ENCODE peak calls at places on chromosomes 5 and 9, in ten cellular contexts. One of them, this sample, is unnamed.

GRCh38 chr5:7261049-7261448 is 134.9 kb upstream of the ADCY2 start:
- DNase-seq in transverse colon: no peak
- DNase-seq in endothelial cell: peak
- DNase-seq in thoracic aorta: no peak
- DNase-seq in B cell: no peak
- DNase-seq in stomach: no peak
- DNase-seq in prostate gland: peak
- DNase-seq in GM13977: peak
- DNase-seq in fibroblast of pulmonary artery: peak
- DNase-seq in CD4-positive, alpha-beta T cell: no peak
- DNase-seq in this sample: no peak

GRCh38 chr9:6917162-6917561 is 159.4 kb downstream of the KDM4C start:
- DNase-seq in transverse colon: no peak
- DNase-seq in endothelial cell: no peak
- DNase-seq in thoracic aorta: no peak
- DNase-seq in B cell: no peak
- DNase-seq in stomach: no peak
- DNase-seq in prostate gland: no peak
- DNase-seq in GM13977: peak
- DNase-seq in fibroblast of pulmonary artery: no peak
- DNase-seq in CD4-positive, alpha-beta T cell: no peak
- DNase-seq in this sample: no peak

GRCh38 chr5:3518057-3518456 is 77.6 kb upstream of the IRX1 start:
- DNase-seq in transverse colon: no peak
- DNase-seq in endothelial cell: no peak
- DNase-seq in thoracic aorta: no peak
- DNase-seq in B cell: no peak
- DNase-seq in stomach: no peak
- DNase-seq in prostate gland: no peak
- DNase-seq in GM13977: no peak
- DNase-seq in fibroblast of pulmonary artery: no peak
- DNase-seq in CD4-positive, alpha-beta T cell: no peak
- DNase-seq in this sample: no peak

GRCh38 chr5:55570026-55570425 is 35.3 kb upstream of the PLPP1 start:
- DNase-seq in transverse colon: no peak
- DNase-seq in endothelial cell: no peak
- DNase-seq in thoracic aorta: no peak
- DNase-seq in B cell: no peak
- DNase-seq in stomach: no peak
- DNase-seq in prostate gland: no peak
- DNase-seq in GM13977: no peak
- DNase-seq in fibroblast of pulmonary artery: peak
- DNase-seq in CD4-positive, alpha-beta T cell: no peak
- DNase-seq in this sample: no peak

GRCh38 chr5:168786142-168786541 is 207.0 kb upstream of the PANK3 start:
- DNase-seq in transverse colon: no peak
- DNase-seq in endothelial cell: no peak
- DNase-seq in thoracic aorta: no peak
- DNase-seq in B cell: no peak
- DNase-seq in stomach: no peak
- DNase-seq in prostate gland: no peak
- DNase-seq in GM13977: no peak
- DNase-seq in fibroblast of pulmonary artery: no peak
- DNase-seq in CD4-positive, alpha-beta T cell: no peak
- DNase-seq in this sample: no peak

GRCh38 chr5:116002116-116002906 is 30.0 kb upstream of the ARL14EPL start:
- DNase-seq in transverse colon: no peak
- DNase-seq in endothelial cell: no peak
- DNase-seq in thoracic aorta: no peak
- DNase-seq in B cell: no peak
- DNase-seq in stomach: no peak
- DNase-seq in prostate gland: no peak
- DNase-seq in GM13977: no peak
- DNase-seq in fibroblast of pulmonary artery: peak
- DNase-seq in CD4-positive, alpha-beta T cell: no peak
- DNase-seq in this sample: no peak

GRCh38 chr9:88319936-88320747 is 68.1 kb upstream of the SPIN1 start:
- DNase-seq in transverse colon: no peak
- DNase-seq in endothelial cell: no peak
- DNase-seq in thoracic aorta: no peak
- DNase-seq in B cell: no peak
- DNase-seq in stomach: no peak
- DNase-seq in prostate gland: no peak
- DNase-seq in GM13977: no peak
- DNase-seq in fibroblast of pulmonary artery: peak
- DNase-seq in CD4-positive, alpha-beta T cell: no peak
- DNase-seq in this sample: no peak

GRCh38 chr9:4117835-4118610 is 181.8 kb downstream of the GLIS3 start:
- DNase-seq in transverse colon: peak
- DNase-seq in endothelial cell: peak
- DNase-seq in thoracic aorta: no peak
- DNase-seq in B cell: no peak
- DNase-seq in stomach: no peak
- DNase-seq in prostate gland: no peak
- DNase-seq in GM13977: peak
- DNase-seq in fibroblast of pulmonary artery: no peak
- DNase-seq in CD4-positive, alpha-beta T cell: peak
- DNase-seq in this sample: no peak

GRCh38 chr9:114214181-114214580 is 58.8 kb downstream of the COL27A1 start:
- DNase-seq in transverse colon: no peak
- DNase-seq in endothelial cell: no peak
- DNase-seq in thoracic aorta: peak
- DNase-seq in B cell: no peak
- DNase-seq in stomach: no peak
- DNase-seq in prostate gland: peak
- DNase-seq in GM13977: no peak
- DNase-seq in fibroblast of pulmonary artery: peak
- DNase-seq in CD4-positive, alpha-beta T cell: no peak
- DNase-seq in this sample: no peak

GRCh38 chr5:14581891-14582796 is 552 bp downstream of the OTULINL start:
- DNase-seq in transverse colon: peak
- DNase-seq in endothelial cell: peak
- DNase-seq in thoracic aorta: no peak
- DNase-seq in B cell: peak
- DNase-seq in stomach: peak
- DNase-seq in prostate gland: peak
- DNase-seq in GM13977: peak
- DNase-seq in fibroblast of pulmonary artery: peak
- DNase-seq in CD4-positive, alpha-beta T cell: peak
- DNase-seq in this sample: peak

GRCh38 chr5:111869681-111870080 is 112.7 kb upstream of the NREP start:
- DNase-seq in transverse colon: no peak
- DNase-seq in endothelial cell: no peak
- DNase-seq in thoracic aorta: no peak
- DNase-seq in B cell: no peak
- DNase-seq in stomach: no peak
- DNase-seq in prostate gland: no peak
- DNase-seq in GM13977: no peak
- DNase-seq in fibroblast of pulmonary artery: peak
- DNase-seq in CD4-positive, alpha-beta T cell: no peak
- DNase-seq in this sample: no peak

GRCh38 chr9:69905291-69905690 is 84.7 kb downstream of the CFAP95 start:
- DNase-seq in transverse colon: no peak
- DNase-seq in endothelial cell: no peak
- DNase-seq in thoracic aorta: no peak
- DNase-seq in B cell: no peak
- DNase-seq in stomach: no peak
- DNase-seq in prostate gland: no peak
- DNase-seq in GM13977: no peak
- DNase-seq in fibroblast of pulmonary artery: no peak
- DNase-seq in CD4-positive, alpha-beta T cell: no peak
- DNase-seq in this sample: no peak

GRCh38 chr5:81019748-81020147 is 59.6 kb downstream of the RASGRF2 start:
- DNase-seq in transverse colon: no peak
- DNase-seq in endothelial cell: no peak
- DNase-seq in thoracic aorta: no peak
- DNase-seq in B cell: no peak
- DNase-seq in stomach: no peak
- DNase-seq in prostate gland: no peak
- DNase-seq in GM13977: no peak
- DNase-seq in fibroblast of pulmonary artery: no peak
- DNase-seq in CD4-positive, alpha-beta T cell: no peak
- DNase-seq in this sample: no peak

GRCh38 chr5:123790226-123790625 is 278.2 kb downstream of the CSNK1G3 start:
- DNase-seq in transverse colon: no peak
- DNase-seq in endothelial cell: no peak
- DNase-seq in thoracic aorta: no peak
- DNase-seq in B cell: no peak
- DNase-seq in stomach: no peak
- DNase-seq in prostate gland: no peak
- DNase-seq in GM13977: no peak
- DNase-seq in fibroblast of pulmonary artery: no peak
- DNase-seq in CD4-positive, alpha-beta T cell: no peak
- DNase-seq in this sample: no peak

GRCh38 chr5:166716856-166717492 is 1574.5 kb upstream of the WWC1 start:
- DNase-seq in transverse colon: no peak
- DNase-seq in endothelial cell: no peak
- DNase-seq in thoracic aorta: no peak
- DNase-seq in B cell: no peak
- DNase-seq in stomach: no peak
- DNase-seq in prostate gland: no peak
- DNase-seq in GM13977: no peak
- DNase-seq in fibroblast of pulmonary artery: no peak
- DNase-seq in CD4-positive, alpha-beta T cell: no peak
- DNase-seq in this sample: no peak

GRCh38 chr5:89293849-89294248 is 410.9 kb upstream of the MEF2C start:
- DNase-seq in transverse colon: no peak
- DNase-seq in endothelial cell: no peak
- DNase-seq in thoracic aorta: no peak
- DNase-seq in B cell: no peak
- DNase-seq in stomach: no peak
- DNase-seq in prostate gland: no peak
- DNase-seq in GM13977: no peak
- DNase-seq in fibroblast of pulmonary artery: peak
- DNase-seq in CD4-positive, alpha-beta T cell: no peak
- DNase-seq in this sample: no peak

DNA sequence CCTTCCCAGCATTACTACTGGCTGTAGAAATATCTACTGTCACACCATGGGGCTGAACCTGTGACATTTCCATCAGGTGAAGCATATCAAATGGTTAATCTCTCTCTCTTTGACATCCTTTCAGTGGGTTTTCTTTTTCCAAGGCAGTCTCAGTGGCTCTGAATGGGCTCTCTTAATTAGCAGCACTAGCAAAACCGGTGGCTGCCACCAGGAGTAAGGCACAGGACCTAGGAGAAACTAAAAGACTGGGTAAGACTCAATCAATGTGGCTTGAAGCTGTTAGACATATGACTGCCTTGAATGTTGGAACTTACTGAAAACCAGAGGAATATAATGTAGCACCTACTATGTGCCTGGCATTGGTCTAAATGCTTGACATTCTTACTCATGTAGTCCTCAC is 445.0 kb upstream of the KIF2A start:
- DNase-seq in transverse colon: no peak
- DNase-seq in endothelial cell: no peak
- DNase-seq in thoracic aorta: no peak
- DNase-seq in B cell: no peak
- DNase-seq in stomach: no peak
- DNase-seq in prostate gland: no peak
- DNase-seq in GM13977: no peak
- DNase-seq in fibroblast of pulmonary artery: no peak
- DNase-seq in CD4-positive, alpha-beta T cell: no peak
- DNase-seq in this sample: no peak
- TF ChIP-seq CTCF in transverse colon: no peak
- TF ChIP-seq CTCF in endothelial cell: no peak
- TF ChIP-seq CTCF in thoracic aorta: no peak
- TF ChIP-seq CTCF in B cell: no peak
- TF ChIP-seq CTCF in stomach: no peak
- TF ChIP-seq CTCF in prostate gland: no peak
- TF ChIP-seq CTCF in GM13977: no peak
- TF ChIP-seq CTCF in fibroblast of pulmonary artery: no peak
- TF ChIP-seq CTCF in CD4-positive, alpha-beta T cell: no peak
- TF ChIP-seq CTCF in this sample: peak

DNA sequence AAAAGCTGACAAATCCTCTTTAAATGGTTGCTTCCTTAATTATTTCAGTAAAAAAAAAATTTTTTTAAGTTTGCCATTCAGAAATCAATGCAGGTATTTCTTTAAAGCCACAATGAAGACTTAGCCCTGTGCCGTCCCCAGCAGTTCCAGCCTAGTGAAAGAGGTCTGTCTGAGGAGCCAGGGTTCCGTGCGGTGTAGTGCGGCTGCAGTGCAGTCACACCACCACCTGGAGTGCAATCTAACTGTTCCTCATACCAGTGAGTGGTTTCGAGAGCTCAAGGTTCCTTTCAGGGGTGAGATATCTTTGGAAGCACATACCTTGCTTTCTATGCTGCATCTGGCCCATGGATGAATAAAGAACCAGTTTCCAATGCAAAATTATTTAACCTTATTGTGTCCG is 87.5 kb downstream of the FANCC start:
- DNase-seq in transverse colon: no peak
- DNase-seq in endothelial cell: no peak
- DNase-seq in thoracic aorta: no peak
- DNase-seq in B cell: no peak
- DNase-seq in stomach: no peak
- DNase-seq in prostate gland: no peak
- DNase-seq in GM13977: no peak
- DNase-seq in fibroblast of pulmonary artery: no peak
- DNase-seq in CD4-positive, alpha-beta T cell: no peak
- DNase-seq in this sample: no peak
- TF ChIP-seq CTCF in transverse colon: no peak
- TF ChIP-seq CTCF in endothelial cell: no peak
- TF ChIP-seq CTCF in thoracic aorta: no peak
- TF ChIP-seq CTCF in B cell: no peak
- TF ChIP-seq CTCF in stomach: no peak
- TF ChIP-seq CTCF in prostate gland: no peak
- TF ChIP-seq CTCF in GM13977: no peak
- TF ChIP-seq CTCF in fibroblast of pulmonary artery: no peak
- TF ChIP-seq CTCF in CD4-positive, alpha-beta T cell: no peak
- TF ChIP-seq CTCF in this sample: peak

GRCh38 chr9:17082343-17082742 is 52.5 kb upstream of the CNTLN start:
- DNase-seq in transverse colon: no peak
- DNase-seq in endothelial cell: peak
- DNase-seq in thoracic aorta: no peak
- DNase-seq in B cell: no peak
- DNase-seq in stomach: no peak
- DNase-seq in prostate gland: no peak
- DNase-seq in GM13977: no peak
- DNase-seq in fibroblast of pulmonary artery: peak
- DNase-seq in CD4-positive, alpha-beta T cell: no peak
- DNase-seq in this sample: no peak
- TF ChIP-seq CTCF in transverse colon: no peak
- TF ChIP-seq CTCF in endothelial cell: no peak
- TF ChIP-seq CTCF in thoracic aorta: no peak
- TF ChIP-seq CTCF in B cell: no peak
- TF ChIP-seq CTCF in stomach: no peak
- TF ChIP-seq CTCF in prostate gland: no peak
- TF ChIP-seq CTCF in GM13977: no peak
- TF ChIP-seq CTCF in fibroblast of pulmonary artery: peak
- TF ChIP-seq CTCF in CD4-positive, alpha-beta T cell: no peak
- TF ChIP-seq CTCF in this sample: no peak

DNA sequence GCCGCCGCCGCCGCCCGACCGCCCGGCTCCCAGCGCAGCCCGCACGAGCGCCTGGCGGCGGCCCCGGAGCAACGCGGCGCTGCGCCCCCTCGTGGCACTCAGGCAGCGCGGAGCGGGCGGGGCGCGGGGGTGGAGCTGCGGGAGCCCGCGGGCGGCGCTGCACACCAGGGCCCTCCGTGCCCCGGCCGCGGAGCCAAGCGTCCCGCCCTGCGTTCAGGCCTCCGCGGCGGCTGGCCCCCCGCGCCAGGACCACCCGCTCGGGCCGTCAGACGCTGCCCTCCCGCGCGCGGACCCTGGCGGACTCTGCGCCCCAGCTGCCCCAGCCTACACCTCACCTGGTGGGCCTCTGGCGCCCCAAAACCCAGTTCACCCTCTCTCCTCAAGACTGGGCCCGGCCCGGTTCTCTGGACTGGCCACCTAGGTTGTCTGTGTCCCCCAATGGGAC is at the start of gene RASGEF1C:
- DNase-seq in transverse colon: peak
- DNase-seq in endothelial cell: peak
- DNase-seq in thoracic aorta: no peak
- DNase-seq in B cell: no peak
- DNase-seq in stomach: peak
- DNase-seq in prostate gland: peak
- DNase-seq in GM13977: peak
- DNase-seq in fibroblast of pulmonary artery: peak
- DNase-seq in CD4-positive, alpha-beta T cell: peak
- DNase-seq in this sample: peak
- TF ChIP-seq CTCF in transverse colon: no peak
- TF ChIP-seq CTCF in endothelial cell: no peak
- TF ChIP-seq CTCF in thoracic aorta: no peak
- TF ChIP-seq CTCF in B cell: peak
- TF ChIP-seq CTCF in stomach: peak
- TF ChIP-seq CTCF in prostate gland: peak
- TF ChIP-seq CTCF in GM13977: peak
- TF ChIP-seq CTCF in fibroblast of pulmonary artery: peak
- TF ChIP-seq CTCF in CD4-positive, alpha-beta T cell: no peak
- TF ChIP-seq CTCF in this sample: peak

This sample was measured in progenitor cell of endocrine pancreas.